ENCODE peak calls at places on chromosomes 12 and 14, in eight cellular contexts. X, A, F, U, S, T, R and M are unnamed samples.

GRCh38 chr14:104580961-104581360 is 1.4 kb downstream of the C14orf180 start:
- DNase-seq in X (peak; percentile 84), A (peak; percentile 74), F (no peak), U (peak; percentile 72), S (no peak), T (peak; percentile 9), R (no peak), M (no peak)

GRCh38 chr12:21827135-21827534 is 52.6 kb upstream of the KCNJ8 start:
- DNase-seq in X (no peak), A (no peak), F (no peak), U (no peak), S (no peak), T (no peak), R (no peak), M (no peak)

GRCh38 chr14:101187017-101187815 is 283.7 kb upstream of the RTL1 start:
- DNase-seq in X (no peak), A (no peak), F (no peak), U (no peak), S (peak; percentile 4), T (no peak), R (no peak), M (no peak)

GRCh38 chr12:19026637-19027508 is 102.7 kb upstream of the PLEKHA5 start:
- DNase-seq in X (no peak), A (no peak), F (no peak), U (no peak), S (no peak), T (no peak), R (no peak), M (no peak)

GRCh38 chr14:43795600-43796228 is 711.4 kb downstream of the FSCB start:
- DNase-seq in X (no peak), A (peak; percentile 39), F (no peak), U (no peak), S (no peak), T (peak; percentile 46), R (no peak), M (no peak)

GRCh38 chr14:96823652-96824051 is 26.5 kb downstream of the VRK1 start:
- DNase-seq in X (no peak), A (no peak), F (no peak), U (no peak), S (no peak), T (no peak), R (no peak), M (no peak)

GRCh38 chr12:21483531-21483930 is 17.9 kb downstream of the RECQL start:
- DNase-seq in X (no peak), A (no peak), F (no peak), U (no peak), S (no peak), T (no peak), R (no peak), M (no peak)

GRCh38 chr12:71477046-71477445 is 37.4 kb downstream of the LGR5 start:
- DNase-seq in X (no peak), A (no peak), F (no peak), U (no peak), S (no peak), T (no peak), R (no peak), M (no peak)

GRCh38 chr12:6049587-6049986 is 74.9 kb downstream of the VWF start:
- DNase-seq in X (no peak), A (no peak), F (no peak), U (no peak), S (no peak), T (no peak), R (no peak), M (no peak)

GRCh38 chr14:23351681-23352505 is 794 bp downstream of the SLC22A17 start:
- DNase-seq in X (no peak), A (peak; percentile 42), F (no peak), U (no peak), S (no peak), T (no peak), R (peak; percentile 65), M (no peak)
- H3K27ac ChIP-seq in X (peak overlapping the region; percentile 50), A (peak overlapping the region; percentile 29), F (no peak overlapping the region), U (no peak overlapping the region), S (no peak overlapping the region), T (no peak overlapping the region), R (peak overlapping the region; percentile 24), M (no peak overlapping the region)

GRCh38 chr14:88597038-88597437 is 34.2 kb downstream of the ZC3H14 start:
- DNase-seq in X (no peak), A (no peak), F (no peak), U (no peak), S (no peak), T (no peak), R (no peak), M (no peak)

GRCh38 chr14:88590173-88590572 is 27.3 kb downstream of the ZC3H14 start:
- DNase-seq in X (no peak), A (no peak), F (no peak), U (no peak), S (no peak), T (peak; percentile 12), R (no peak), M (no peak)

GRCh38 chr14:88597601-88598000 is 34.8 kb downstream of the ZC3H14 start:
- DNase-seq in X (no peak), A (no peak), F (no peak), U (no peak), S (no peak), T (no peak), R (no peak), M (no peak)

GRCh38 chr14:88588081-88588480 is 25.2 kb downstream of the ZC3H14 start:
- DNase-seq in X (no peak), A (no peak), F (no peak), U (no peak), S (no peak), T (no peak), R (no peak), M (no peak)

GRCh38 chr14:88592016-88592415 is 29.2 kb downstream of the ZC3H14 start:
- DNase-seq in X (no peak), A (no peak), F (no peak), U (no peak), S (peak; percentile 76), T (peak; percentile 9), R (no peak), M (no peak)
- H3K36me3 ChIP-seq in X (peaks cover 52% of the 10 kb centered on the region), A (no peaks in the 10 kb centered on the region), F (peaks cover 87% of the 10 kb centered on the region), U (no peaks in the 10 kb centered on the region), S (no peaks in the 10 kb centered on the region), T (peaks cover 8% of the 10 kb centered on the region), R (peaks cover 60% of the 10 kb centered on the region), M (peaks cover 92% of the 10 kb centered on the region)

DNA sequence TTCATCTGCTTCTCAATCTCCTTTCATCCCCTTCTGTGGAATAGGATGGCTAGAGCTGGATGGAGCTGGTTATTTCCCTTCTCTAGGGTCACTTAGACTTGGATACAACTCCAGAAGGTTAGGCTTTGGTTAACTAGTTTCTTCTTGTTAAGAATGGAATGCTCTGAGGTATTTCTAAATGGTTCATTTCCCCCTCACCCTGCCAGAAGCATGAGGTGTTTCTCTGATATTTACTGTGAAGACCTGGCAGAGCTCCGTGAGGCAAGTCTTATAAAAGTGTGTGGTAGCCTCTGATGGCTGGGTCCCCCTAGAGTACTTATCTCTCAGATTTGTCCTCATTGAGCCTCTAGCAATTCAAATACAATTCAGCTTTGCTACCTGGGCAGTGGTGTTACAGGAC is 207.9 kb downstream of the SLC16A7 start:
- DNase-seq in X (no peak), A (no peak), F (no peak), U (no peak), S (no peak), T (no peak), R (no peak), M (no peak)
- TF ChIP-seq CTCF in X (no peak), A (no peak), F (no peak), U (no peak), S (no peak), T (no peak), R (no peak), M (no peak)

GRCh38 chr12:132508248-132508740 is 18.3 kb downstream of the FBRSL1 start:
- DNase-seq in X (no peak), A (no peak), F (no peak), U (no peak), S (no peak), T (no peak), R (no peak), M (no peak)
- H3K27ac ChIP-seq in X (no peak overlapping the region), A (no peak overlapping the region), F (no peak overlapping the region), U (no peak overlapping the region), S (no peak overlapping the region), T (no peak overlapping the region), R (no peak overlapping the region), M (no peak overlapping the region)

GRCh38 chr14:49828640-49829039 is 23.9 kb downstream of the NEMF start:
- DNase-seq in X (no peak), A (no peak), F (no peak), U (no peak), S (no peak), T (no peak), R (no peak), M (no peak)
- H3K36me3 ChIP-seq in X (peaks cover 99% of the 10 kb centered on the region), A (no peaks in the 10 kb centered on the region), F (peaks cover 97% of the 10 kb centered on the region), U (peaks cover 15% of the 10 kb centered on the region), S (no peaks in the 10 kb centered on the region), T (peaks cover 10% of the 10 kb centered on the region), R (peaks cover 94% of the 10 kb centered on the region), M (peaks cover 100% of the 10 kb centered on the region)

DNA sequence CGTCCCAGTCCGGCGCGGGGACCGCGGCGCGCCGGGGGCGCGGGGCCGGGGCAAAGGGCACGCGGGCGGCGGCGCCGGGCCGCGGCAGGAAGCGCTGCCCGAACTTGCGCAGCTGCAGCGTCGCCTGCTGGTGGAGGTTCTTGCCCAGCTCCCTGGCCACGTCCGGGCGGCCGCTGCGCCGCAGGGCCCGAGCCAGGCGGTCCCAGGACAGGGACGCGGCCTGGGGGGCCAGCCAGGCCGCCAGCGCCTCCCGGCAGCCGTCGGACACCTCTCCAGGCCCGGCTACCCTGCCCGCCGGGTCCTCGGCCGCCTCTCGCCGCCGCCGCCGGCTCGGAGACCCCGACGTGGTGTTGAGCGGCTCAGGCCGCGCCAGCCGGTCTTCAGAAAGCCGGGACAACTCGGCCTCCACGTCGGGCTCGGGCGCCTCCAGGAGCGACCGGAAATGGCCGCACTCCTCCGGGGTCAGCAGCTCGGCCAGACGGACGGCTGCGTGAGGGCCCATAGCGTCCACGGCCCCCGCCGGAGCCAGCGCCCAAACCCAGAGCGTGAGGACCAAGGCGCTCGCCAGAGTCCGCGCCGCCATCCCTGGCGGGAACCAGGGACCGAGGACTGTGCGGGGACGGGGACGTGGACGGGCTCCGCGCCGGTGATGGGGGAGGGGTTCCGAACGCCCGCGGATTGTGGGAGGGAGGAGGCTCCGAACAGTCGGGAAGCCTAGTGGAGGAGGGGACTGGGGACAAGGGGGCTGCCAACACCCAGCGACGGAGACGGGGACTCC is 34.0 kb downstream of the FIGNL2 start:
- DNase-seq in X (peak; percentile 81), A (peak; percentile 90), F (peak; percentile 92), U (peak; percentile 89), S (peak; percentile 83), T (peak; percentile 81), R (peak; percentile 73), M (peak; percentile 89)
- TF ChIP-seq CTCF in X (peak; percentile 73), A (peak; percentile 56), F (peak; percentile 51), U (peak; percentile 64), S (peak; percentile 21), T (peak; percentile 45), R (peak; percentile 73), M (peak; percentile 49)

DNA sequence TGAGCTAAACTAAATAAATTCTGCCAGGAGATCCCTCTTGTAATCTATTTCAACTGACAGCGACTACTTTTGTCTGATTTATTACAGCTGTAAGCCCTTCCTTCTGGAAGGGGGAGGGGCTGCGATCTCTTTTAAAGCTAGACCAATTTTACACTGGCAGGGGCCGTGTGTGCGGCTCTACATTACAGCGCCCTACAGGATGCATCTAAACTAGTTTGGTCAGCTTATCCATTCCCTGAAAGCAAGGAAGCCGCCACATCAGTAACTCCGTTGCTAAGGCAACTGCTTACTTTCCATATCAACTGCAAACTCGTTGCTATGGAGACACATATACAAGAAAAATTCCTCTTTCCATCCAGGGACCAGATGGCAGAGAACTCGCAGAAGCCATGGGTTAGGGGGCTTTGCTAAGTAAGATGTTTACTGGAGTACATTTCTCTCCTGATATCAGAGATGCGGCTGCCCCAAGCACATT is 17.4 kb downstream of the FOXN3 start:
- DNase-seq in X (no peak), A (peak; percentile 88), F (no peak), U (no peak), S (no peak), T (peak; percentile 87), R (no peak), M (no peak)
- H3K27ac ChIP-seq in X (peak overlapping the region; percentile 51), A (peak overlapping the region; percentile 32), F (no peak overlapping the region), U (no peak overlapping the region), S (no peak overlapping the region), T (peak overlapping the region; percentile 15), R (no peak overlapping the region), M (no peak overlapping the region)